ENCODE peak calls at places on chromosomes 1 and 21, in five cellular contexts. H is stimulated activated CD4-positive, alpha-beta T cell treated with anti-CD3 and anti-CD28 coated beads, Interleukin-4, amount 100 ng/mL, for 1 hour; S is GOT3; O is EL; M is M059J. Z is an unnamed sample.

GRCh38 chr1:219271914-219272545 is 98.4 kb downstream of the LYPLAL1 start:
- DNase-seq in S (no peak), O (no peak), M (peak; percentile 35), H (no peak), Z (no peak)

GRCh38 chr21:39386194-39386593 is 37.3 kb upstream of the HMGN1 start:
- DNase-seq in O (no peak), M (no peak), S (no peak), H (peak; percentile 13), Z (no peak)

GRCh38 chr1:152953761-152954160 is 6.8 kb downstream of the SPRR5 start:
- DNase-seq in O (no peak), S (no peak), M (no peak), H (no peak), Z (no peak)

GRCh38 chr1:119374208-119374877 is 5.8 kb downstream of the HAO2 start:
- DNase-seq in H (no peak), M (peak; percentile 6), S (no peak), O (peak; percentile 2), Z (peak; percentile 22)

GRCh38 chr1:2233468-2233867 is 5.3 kb downstream of the SKI start:
- DNase-seq in S (no peak), M (no peak), O (no peak), H (no peak), Z (no peak)

GRCh38 chr1:37177230-37177864 is 143.0 kb upstream of the GRIK3 start:
- DNase-seq in O (peak; percentile 9), H (no peak), M (peak; percentile 35), S (no peak), Z (no peak)

GRCh38 chr1:159924025-159924790 is 1.1 kb downstream of the TAGLN2 start:
- DNase-seq in S (peak; percentile 81), O (peak; percentile 93), M (peak; percentile 90), H (peak; percentile 57), Z (peak; percentile 87)

GRCh38 chr1:27299385-27300252 is 22.3 kb upstream of the TMEM222 start:
- DNase-seq in S (peak; percentile 30), H (no peak), M (peak; percentile 99), O (peak; percentile 100), Z (peak; percentile 92)

GRCh38 chr21:17921579-17922530 is 102.7 kb upstream of the C21orf91 start:
- DNase-seq in H (no peak), S (no peak), M (peak; percentile 73), O (peak; percentile 59), Z (peak; percentile 16)

GRCh38 chr1:31064685-31065309 is 720 bp downstream of the PUM1 start:
- DNase-seq in O (peak; percentile 36), M (peak; percentile 50), H (no peak), S (no peak), Z (no peak)

GRCh38 chr1:206676499-206676898 is 8.2 kb upstream of the MAPKAPK2 start:
- DNase-seq in O (no peak), H (no peak), S (no peak), M (no peak), Z (no peak)

GRCh38 chr21:45261093-45261492 is 26.6 kb downstream of the POFUT2 start:
- DNase-seq in O (no peak), S (no peak), H (no peak), M (no peak), Z (no peak)

GRCh38 chr1:64038965-64039926 is 164.2 kb upstream of the UBE2U start:
- DNase-seq in S (peak; percentile 44), H (no peak), M (peak; percentile 99), O (peak; percentile 100), Z (peak; percentile 86)

GRCh38 chr1:185874246-185874645 is 140.1 kb downstream of the HMCN1 start:
- DNase-seq in H (no peak), O (no peak), M (no peak), S (no peak), Z (no peak)

GRCh38 chr1:28296401-28297220 is 32.2 kb upstream of the MED18 start:
- DNase-seq in S (no peak), H (no peak), M (peak; percentile 73), O (peak; percentile 38), Z (peak; percentile 11)